ENCODE peak calls at places on chromosomes 1 and 21, in ten cellular contexts. B is activated T-helper 1 cell treated with Interleukin-2 at 50 U/mL for 16 hours; N is adrenal gland; L is HFFc6; T is effector memory CD8-positive, alpha-beta T cell; F is T-cell; P is activated CD4-positive, alpha-beta T cell treated with anti-CD3 and anti-CD28 coated beads, Interleukin-2, amount 50 U/mL, for 24 hours; Q is M059J; R is iPS DF 19.7; Y is NAMALWA. S is an unnamed sample.

GRCh38 chr21:36699026-36699545 is at the start of gene SIM2:
- DNase-seq in B (no peak), N (no peak), L (no peak), T (no peak), F (no peak), P (no peak), Q (peak; percentile 66), R (no peak), Y (no peak), S (no peak)

GRCh38 chr1:94679336-94680007 is 137.9 kb upstream of the F3 start:
- DNase-seq in B (no peak), N (no peak), L (no peak), T (no peak), F (no peak), P (no peak), Q (no peak), R (no peak), Y (no peak), S (no peak)

GRCh38 chr21:44425895-44426662 is 29.2 kb upstream of the LRRC3 start:
- DNase-seq in B (no peak), N (peak; percentile 7), L (no peak), T (no peak), F (no peak), P (no peak), Q (no peak), R (no peak), Y (no peak), S (no peak)

GRCh38 chr1:154404511-154404931 is 622 bp upstream of the IL6R start:
- DNase-seq in B (no peak), N (no peak), L (no peak), T (no peak), F (no peak), P (no peak), Q (no peak), R (no peak), Y (peak; percentile 32), S (no peak)

GRCh38 chr1:212669102-212669501 is 30.5 kb downstream of the BATF3 start:
- DNase-seq in B (no peak), N (no peak), L (peak; percentile 8), T (no peak), F (no peak), P (no peak), Q (peak; percentile 56), R (no peak), Y (peak; percentile 55), S (peak; percentile 64)

GRCh38 chr1:197928849-197929336 is 11.7 kb downstream of the LHX9 start:
- DNase-seq in B (no peak), N (no peak), L (no peak), T (no peak), F (no peak), P (no peak), Q (no peak), R (no peak), Y (peak; percentile 80), S (no peak)

GRCh38 chr1:172906778-172907592 is 143.8 kb downstream of the TNFSF18 start:
- DNase-seq in B (no peak), N (no peak), L (peak; percentile 94), T (no peak), F (no peak), P (no peak), Q (peak; percentile 95), R (no peak), Y (peak; percentile 18), S (no peak)

GRCh38 chr1:156471496-156472490 is 28.8 kb downstream of the MEF2D start:
- DNase-seq in B (no peak), N (peak; percentile 80), L (no peak), T (no peak), F (no peak), P (no peak), Q (no peak), R (no peak), Y (no peak), S (no peak)

GRCh38 chr1:235460768-235461167 is 43.5 kb downstream of the B3GALNT2 start:
- DNase-seq in B (no peak), N (no peak), L (no peak), T (no peak), F (no peak), P (no peak), Q (no peak), R (no peak), Y (no peak), S (no peak)

GRCh38 chr1:151970128-151970527 is 23.5 kb downstream of the S100A10 start:
- DNase-seq in B (no peak), N (no peak), L (no peak), T (no peak), F (no peak), P (no peak), Q (no peak), R (no peak), Y (no peak), S (no peak)

GRCh38 chr1:8342325-8342724 is 24.4 kb downstream of the SLC45A1 start:
- DNase-seq in B (no peak), N (no peak), L (peak; percentile 68), T (no peak), F (no peak), P (no peak), Q (no peak), R (no peak), Y (no peak), S (no peak)

GRCh38 chr1:153742411-153743142 is 14.7 kb downstream of the INTS3 start:
- DNase-seq in B (no peak), N (peak; percentile 52), L (peak; percentile 40), T (no peak), F (no peak), P (no peak), Q (peak; percentile 64), R (no peak), Y (no peak), S (no peak)

GRCh38 chr1:14926214-14926613 is 227.3 kb upstream of the TMEM51 start:
- DNase-seq in B (no peak), N (no peak), L (peak; percentile 40), T (no peak), F (no peak), P (no peak), Q (peak; percentile 65), R (no peak), Y (no peak), S (no peak)

GRCh38 chr1:147413110-147413605 is 128.1 kb upstream of the BCL9 start:
- DNase-seq in B (no peak), N (no peak), L (no peak), T (no peak), F (no peak), P (no peak), Q (no peak), R (no peak), Y (no peak), S (no peak)

GRCh38 chr1:43235451-43236121 is 34.2 kb upstream of the TMEM125 start:
- DNase-seq in B (no peak), N (no peak), L (no peak), T (no peak), F (no peak), P (no peak), Q (no peak), R (no peak), Y (no peak), S (no peak)

GRCh38 chr1:248627971-248628844 is 6.7 kb downstream of the OR2T11 start:
- DNase-seq in B (no peak), N (no peak), L (no peak), T (no peak), F (no peak), P (no peak), Q (no peak), R (no peak), Y (no peak), S (no peak)

GRCh38 chr1:245448858-245449534 is 294.2 kb downstream of the KIF26B start:
- DNase-seq in B (no peak), N (no peak), L (no peak), T (no peak), F (no peak), P (no peak), Q (peak; percentile 1), R (no peak), Y (no peak), S (no peak)

GRCh38 chr1:20183035-20183434 is 2.9 kb upstream of the UBXN10 start:
- DNase-seq in B (no peak), N (no peak), L (no peak), T (no peak), F (no peak), P (no peak), Q (no peak), R (no peak), Y (no peak), S (no peak)

GRCh38 chr1:160578175-160578693 is 1.1 kb downstream of the CD84 start:
- DNase-seq in B (no peak), N (no peak), L (no peak), T (no peak), F (no peak), P (no peak), Q (no peak), R (no peak), Y (peak; percentile 76), S (no peak)

GRCh38 chr1:39969531-39970270 is 14.8 kb downstream of the MFSD2A start:
- DNase-seq in B (no peak), N (no peak), L (no peak), T (no peak), F (no peak), P (no peak), Q (no peak), R (no peak), Y (no peak), S (no peak)

GRCh38 chr1:225608014-225608796 is 44.7 kb downstream of the ENAH start:
- DNase-seq in B (no peak), N (no peak), L (no peak), T (no peak), F (no peak), P (no peak), Q (no peak), R (no peak), Y (no peak), S (no peak)

GRCh38 chr1:60535713-60536112 is 462.1 kb upstream of the C1orf87 start:
- DNase-seq in B (no peak), N (no peak), L (no peak), T (no peak), F (no peak), P (no peak), Q (no peak), R (no peak), Y (no peak), S (no peak)

GRCh38 chr21:42646836-42647235 is 6.6 kb upstream of the PDE9A start:
- DNase-seq in B (no peak), N (no peak), L (no peak), T (no peak), F (no peak), P (no peak), Q (no peak), R (no peak), Y (no peak), S (no peak)

S was measured in SK-MEL-5.